ENCODE peak calls at places on chromosomes 4 and X, in five cellular contexts. One of them, this sample, is unnamed.

GRCh38 chrX:111284615-111285294 is 14.5 kb upstream of the CAPN6 start:
- DNase-seq in A549: no peak
- DNase-seq in Caki2: no peak
- DNase-seq in mucosa of gallbladder: peak
- DNase-seq in NCI-H1048: no peak
- DNase-seq in this sample: no peak

GRCh38 chrX:125782184-125782583 is 383.9 kb downstream of the DCAF12L2 start:
- DNase-seq in NCI-H1048: no peak
- DNase-seq in Caki2: no peak
- DNase-seq in A549: no peak
- DNase-seq in mucosa of gallbladder: no peak
- DNase-seq in this sample: no peak

GRCh38 chr4:53653484-53654053 is 62.3 kb upstream of the LNX1 start:
- DNase-seq in NCI-H1048: no peak
- DNase-seq in A549: no peak
- DNase-seq in mucosa of gallbladder: peak
- DNase-seq in Caki2: peak
- DNase-seq in this sample: peak

GRCh38 chr4:123444298-123444731 is 47.7 kb downstream of the SPRY1 start:
- DNase-seq in mucosa of gallbladder: peak
- DNase-seq in A549: no peak
- DNase-seq in NCI-H1048: no peak
- DNase-seq in Caki2: no peak
- DNase-seq in this sample: peak

GRCh38 chrX:103556941-103557340 is 28.4 kb upstream of the TCEAL4 start:
- DNase-seq in NCI-H1048: no peak
- DNase-seq in A549: no peak
- DNase-seq in Caki2: peak
- DNase-seq in mucosa of gallbladder: no peak
- DNase-seq in this sample: no peak

GRCh38 chr4:186949847-186950246 is 226.2 kb upstream of the FAT1 start:
- DNase-seq in NCI-H1048: no peak
- DNase-seq in A549: no peak
- DNase-seq in Caki2: no peak
- DNase-seq in mucosa of gallbladder: no peak
- DNase-seq in this sample: no peak

GRCh38 chrX:154098551-154098950 is 1.0 kb upstream of the MECP2 start:
- DNase-seq in NCI-H1048: no peak
- DNase-seq in A549: no peak
- DNase-seq in Caki2: no peak
- DNase-seq in mucosa of gallbladder: peak
- DNase-seq in this sample: no peak

GRCh38 chrX:2627272-2627867 is 63.7 kb upstream of the CD99 start:
- DNase-seq in mucosa of gallbladder: no peak
- DNase-seq in A549: peak
- DNase-seq in NCI-H1048: no peak
- DNase-seq in Caki2: peak
- DNase-seq in this sample: no peak

GRCh38 chr4:13368262-13368661 is 115.9 kb downstream of the RAB28 start:
- DNase-seq in A549: no peak
- DNase-seq in mucosa of gallbladder: no peak
- DNase-seq in Caki2: no peak
- DNase-seq in NCI-H1048: no peak
- DNase-seq in this sample: no peak

GRCh38 chr4:666436-666810 is 7.7 kb downstream of the ATP5ME start:
- DNase-seq in mucosa of gallbladder: no peak
- DNase-seq in A549: no peak
- DNase-seq in Caki2: no peak
- DNase-seq in NCI-H1048: no peak
- DNase-seq in this sample: no peak

GRCh38 chrX:4754878-4755604 is 1041.6 kb upstream of the PRKX start:
- DNase-seq in Caki2: no peak
- DNase-seq in mucosa of gallbladder: no peak
- DNase-seq in A549: no peak
- DNase-seq in NCI-H1048: no peak
- DNase-seq in this sample: no peak

GRCh38 chr4:125283702-125284279 is 31.0 kb upstream of the FAT4 start:
- DNase-seq in A549: no peak
- DNase-seq in Caki2: peak
- DNase-seq in mucosa of gallbladder: no peak
- DNase-seq in NCI-H1048: no peak
- DNase-seq in this sample: no peak

GRCh38 chr4:104395219-104395618 is 99.5 kb downstream of the CXXC4 start:
- DNase-seq in NCI-H1048: no peak
- DNase-seq in A549: no peak
- DNase-seq in Caki2: no peak
- DNase-seq in mucosa of gallbladder: no peak
- DNase-seq in this sample: no peak

GRCh38 chrX:47209508-47210238 is 8.8 kb upstream of the CDK16 start:
- DNase-seq in Caki2: no peak
- DNase-seq in NCI-H1048: no peak
- DNase-seq in A549: no peak
- DNase-seq in mucosa of gallbladder: no peak
- DNase-seq in this sample: peak

GRCh38 chr4:153676984-153677383 is 7.1 kb upstream of the TLR2 start:
- DNase-seq in Caki2: peak
- DNase-seq in A549: no peak
- DNase-seq in NCI-H1048: no peak
- DNase-seq in mucosa of gallbladder: no peak
- DNase-seq in this sample: no peak

GRCh38 chrX:22135994-22136684 is 104.0 kb downstream of the PHEX start:
- DNase-seq in NCI-H1048: no peak
- DNase-seq in A549: peak
- DNase-seq in mucosa of gallbladder: peak
- DNase-seq in Caki2: peak
- DNase-seq in this sample: no peak

GRCh38 chr4:4838602-4839470 is 20.6 kb upstream of the MSX1 start:
- DNase-seq in Caki2: no peak
- DNase-seq in NCI-H1048: no peak
- DNase-seq in mucosa of gallbladder: no peak
- DNase-seq in A549: no peak
- DNase-seq in this sample: no peak

GRCh38 chr4:73714647-73715046 is 25.7 kb upstream of the CXCL8 start:
- DNase-seq in NCI-H1048: no peak
- DNase-seq in A549: no peak
- DNase-seq in mucosa of gallbladder: no peak
- DNase-seq in Caki2: no peak
- DNase-seq in this sample: no peak

GRCh38 chr4:6402566-6403399 is 69.6 kb downstream of the PPP2R2C start:
- DNase-seq in mucosa of gallbladder: no peak
- DNase-seq in Caki2: no peak
- DNase-seq in A549: no peak
- DNase-seq in NCI-H1048: no peak
- DNase-seq in this sample: no peak

GRCh38 chrX:153763989-153764755 is at the start of gene PLXNB3:
- DNase-seq in A549: peak
- DNase-seq in Caki2: peak
- DNase-seq in mucosa of gallbladder: peak
- DNase-seq in NCI-H1048: peak
- DNase-seq in this sample: peak

GRCh38 chrX:108307408-108308085 is 130.7 kb downstream of the COL4A6 start:
- DNase-seq in Caki2: no peak
- DNase-seq in NCI-H1048: no peak
- DNase-seq in mucosa of gallbladder: no peak
- DNase-seq in A549: no peak
- DNase-seq in this sample: peak

GRCh38 chrX:102067966-102068723 is 57.3 kb upstream of the TCEAL2 start:
- DNase-seq in A549: peak
- DNase-seq in NCI-H1048: peak
- DNase-seq in mucosa of gallbladder: peak
- DNase-seq in Caki2: no peak
- DNase-seq in this sample: no peak

GRCh38 chrX:130005408-130005807 is 23.0 kb downstream of the BCORL1 start:
- DNase-seq in NCI-H1048: no peak
- DNase-seq in A549: no peak
- DNase-seq in Caki2: no peak
- DNase-seq in mucosa of gallbladder: no peak
- DNase-seq in this sample: no peak